ENCODE peak calls at places on chromosomes 3 and 15, in nine cellular contexts. B is activated naive CD4-positive, alpha-beta T cell treated with anti-CD3 and anti-CD28 coated beads, Interleukin-2, amount 10 ng/mL, durations not matched to agents 7 days and 5 days; X is DMS79 treated with DMSO at 0.1 percent for 48 hours; K is Ammon's horn; L is IMR-90; T is effector CD4-positive, alpha-beta T cell; A is NCI-H1092; Q is Jurkat, Clone E6-1; C is AG09319. S is an unnamed sample.
A peak's percentile ranks its signal among the peaks of the same experiment; 100 is the strongest.

GRCh38 chr3:46162975-46163550 is 45.0 kb downstream of the CCR1 start:
- DNase-seq in B (no peak), X (no peak), K (no peak), L (no peak), T (no peak), A (no peak), Q (no peak), C (no peak), S (no peak)

GRCh38 chr15:56929389-56929788 is 10.9 kb downstream of the TCF12 start:
- DNase-seq in B (no peak), X (no peak), K (no peak), L (peak; percentile 81), T (no peak), A (no peak), Q (no peak), C (no peak), S (no peak)

GRCh38 chr3:69326821-69327433 is 59.0 kb downstream of the FRMD4B start:
- DNase-seq in B (peak; percentile 76), X (no peak), K (no peak), L (no peak), T (no peak), A (no peak), Q (peak; percentile 81), C (no peak), S (no peak)

GRCh38 chr3:128011140-128011539 is 41.1 kb upstream of the SEC61A1 start:
- DNase-seq in B (peak; percentile 32), X (peak; percentile 94), K (no peak), L (peak; percentile 10), T (no peak), A (peak; percentile 23), Q (no peak), C (no peak), S (peak; percentile 81)

GRCh38 chr15:51801391-51801835 is 28.0 kb upstream of the TMOD3 start:
- DNase-seq in B (no peak), X (no peak), K (peak; percentile 41), L (peak; percentile 18), T (no peak), A (no peak), Q (no peak), C (no peak), S (peak; percentile 92)

GRCh38 chr3:38125305-38126120 is 11.4 kb downstream of the ACAA1 start:
- DNase-seq in B (no peak), X (no peak), K (no peak), L (no peak), T (no peak), A (no peak), Q (no peak), C (no peak), S (no peak)

GRCh38 chr3:14935577-14936345 is 11.6 kb upstream of the NR2C2 start:
- DNase-seq in B (no peak), X (no peak), K (no peak), L (no peak), T (no peak), A (no peak), Q (no peak), C (no peak), S (no peak)

GRCh38 chr15:50183112-50183794 is 1.3 kb downstream of the SLC27A2 start:
- DNase-seq in B (peak; percentile 27), X (no peak), K (no peak), L (no peak), T (no peak), A (no peak), Q (no peak), C (no peak), S (peak; percentile 28)

GRCh38 chr3:11356269-11356668 is 84.1 kb downstream of the ATG7 start:
- DNase-seq in B (no peak), X (no peak), K (no peak), L (no peak), T (no peak), A (no peak), Q (no peak), C (no peak), S (no peak)

GRCh38 chr3:156010829-156011228 is 109.5 kb upstream of the KCNAB1 start:
- DNase-seq in B (no peak), X (no peak), K (peak; percentile 57), L (no peak), T (no peak), A (no peak), Q (no peak), C (no peak), S (peak; percentile 1)

GRCh38 chr15:52011711-52012144 is 7.3 kb upstream of the MAPK6 start:
- DNase-seq in B (no peak), X (peak; percentile 81), K (peak; percentile 79), L (no peak), T (no peak), A (peak; percentile 39), Q (no peak), C (no peak), S (peak; percentile 92)

GRCh38 chr3:104992618-104993017 is 374.1 kb upstream of the ALCAM start:
- DNase-seq in B (no peak), X (no peak), K (no peak), L (no peak), T (no peak), A (no peak), Q (no peak), C (no peak), S (peak; percentile 80)

GRCh38 chr3:52771702-52772101 is 962 bp upstream of the NEK4 start:
- DNase-seq in B (no peak), X (no peak), K (no peak), L (no peak), T (no peak), A (no peak), Q (no peak), C (no peak), S (no peak)

GRCh38 chr3:24503499-24504176 is 9.0 kb upstream of the THRB start:
- DNase-seq in B (no peak), X (no peak), K (no peak), L (no peak), T (no peak), A (no peak), Q (no peak), C (no peak), S (no peak)

GRCh38 chr3:14425574-14426304 is 23.3 kb downstream of the SLC6A6 start:
- DNase-seq in B (peak; percentile 74), X (no peak), K (peak; percentile 57), L (no peak), T (peak; percentile 40), A (no peak), Q (no peak), C (no peak), S (peak; percentile 91)

GRCh38 chr15:61075741-61076140 is 153.4 kb downstream of the RORA start:
- DNase-seq in B (no peak), X (no peak), K (no peak), L (no peak), T (no peak), A (no peak), Q (no peak), C (no peak), S (no peak)

GRCh38 chr3:48915296-48915695 is 3.3 kb upstream of the ARIH2 start:
- DNase-seq in B (no peak), X (no peak), K (no peak), L (peak; percentile 68), T (no peak), A (no peak), Q (no peak), C (no peak), S (no peak)

GRCh38 chr3:43082457-43082856 is 23.4 kb downstream of the POMGNT2 start:
- DNase-seq in B (no peak), X (no peak), K (no peak), L (no peak), T (no peak), A (no peak), Q (no peak), C (no peak), S (no peak)

GRCh38 chr3:127074900-127075360 is 92.0 kb downstream of the PLXNA1 start:
- DNase-seq in B (no peak), X (peak; percentile 70), K (no peak), L (peak; percentile 48), T (no peak), A (peak; percentile 13), Q (peak; percentile 29), C (peak; percentile 65), S (no peak)

GRCh38 chr15:48891229-48891765 is 13.4 kb downstream of the EID1 start:
- DNase-seq in B (no peak), X (no peak), K (no peak), L (no peak), T (no peak), A (no peak), Q (no peak), C (no peak), S (peak; percentile 63)

GRCh38 chr3:113963879-113964278 is 16.1 kb downstream of the ZDHHC23 start:
- DNase-seq in B (no peak), X (no peak), K (no peak), L (no peak), T (no peak), A (no peak), Q (no peak), C (no peak), S (no peak)

GRCh38 chr3:119350114-119350513 is 55.9 kb downstream of the ARHGAP31 start:
- DNase-seq in B (no peak), X (no peak), K (no peak), L (no peak), T (no peak), A (no peak), Q (no peak), C (no peak), S (peak; percentile 2)

GRCh38 chr3:69290006-69290405 is 95.9 kb downstream of the FRMD4B start:
- DNase-seq in B (no peak), X (no peak), K (no peak), L (no peak), T (no peak), A (no peak), Q (no peak), C (no peak), S (no peak)

GRCh38 chr3:9168230-9168629 is 81.2 kb downstream of the SRGAP3 start:
- DNase-seq in B (peak; percentile 84), X (no peak), K (peak; percentile 46), L (no peak), T (no peak), A (no peak), Q (peak; percentile 54), C (no peak), S (no peak)

GRCh38 chr3:112746675-112747276 is 99.9 kb downstream of the CD200R1L start:
- DNase-seq in B (no peak), X (no peak), K (no peak), L (peak; percentile 77), T (no peak), A (no peak), Q (no peak), C (no peak), S (no peak)

GRCh38 chr3:118488751-118489150 is 545.9 kb downstream of the IGSF11 start:
- DNase-seq in B (no peak), X (no peak), K (no peak), L (no peak), T (no peak), A (no peak), Q (no peak), C (no peak), S (no peak)

GRCh38 chr3:41350441-41350840 is 151.1 kb downstream of the CTNNB1 start:
- DNase-seq in B (no peak), X (no peak), K (no peak), L (peak; percentile 12), T (no peak), A (no peak), Q (no peak), C (no peak), S (no peak)

GRCh38 chr15:35458176-35458856 is 87.6 kb downstream of the DPH6 start:
- DNase-seq in B (no peak), X (no peak), K (no peak), L (peak; percentile 47), T (no peak), A (no peak), Q (no peak), C (no peak), S (no peak)